ENCODE peak calls at places on chromosomes 12 and 14, in four cellular contexts. F is pons, S is NB4, X is dorsolateral prefrontal cortex. P is an unnamed sample.

GRCh38 chr12:34215213-34215892 is 193.1 kb downstream of the ALG10 start:
- DNase-seq in S (no peak), F (no peak), X (no peak), P (no peak)

GRCh38 chr12:49832836-49833421 is 4.7 kb upstream of the NCKAP5L start:
- DNase-seq in F (no peak), S (no peak), X (no peak), P (no peak)

GRCh38 chr14:39219075-39219499 is 14.6 kb upstream of the MIA2 start:
- DNase-seq in S (no peak), F (no peak), X (no peak), P (no peak)

GRCh38 chr12:120258323-120258896 is 7.1 kb downstream of the PXN start:
- DNase-seq in X (no peak), S (no peak), F (no peak), P (no peak)

GRCh38 chr12:105031061-105031807 is 45.1 kb downstream of the NOPCHAP1 start:
- DNase-seq in S (no peak), F (no peak), X (no peak), P (no peak)

GRCh38 chr12:65741662-65742480 is 82.4 kb upstream of the HMGA2 start:
- DNase-seq in F (no peak), S (no peak), X (peak; percentile 47), P (peak; percentile 79)

GRCh38 chr12:1914116-1914911 is 4.1 kb downstream of the CACNA2D4 start:
- DNase-seq in S (peak; percentile 1), X (no peak), F (no peak), P (no peak)

GRCh38 chr14:101347893-101348777 is 213.2 kb upstream of the DIO3 start:
- DNase-seq in S (no peak), F (no peak), X (no peak), P (no peak)

GRCh38 chr12:117853600-117853999 is 115.2 kb downstream of the KSR2 start:
- DNase-seq in F (no peak), S (no peak), X (no peak), P (no peak)

GRCh38 chr12:90809941-90810340 is 145.0 kb downstream of the CCER1 start:
- DNase-seq in F (no peak), S (no peak), X (no peak), P (no peak)

GRCh38 chr12:14993537-14994266 is 20.9 kb downstream of the PDE6H start:
- DNase-seq in X (no peak), F (no peak), S (no peak), P (no peak)

GRCh38 chr14:74517731-74518130 is 24.2 kb downstream of the ISCA2 start:
- DNase-seq in S (no peak), X (no peak), F (no peak), P (no peak)

GRCh38 chr14:89444044-89444443 is 27.0 kb upstream of the FOXN3 start:
- DNase-seq in S (no peak), F (no peak), X (no peak), P (no peak)